ENCODE peak calls at places on chromosomes 3 and 15, in four cellular contexts. T is sigmoid colon, A is PC-3, I is GM20000. V is an unnamed sample.
A peak's percentile ranks its signal among the peaks of the same experiment; 100 is the strongest.

GRCh38 chr3:128504533-128504915 is 11.5 kb upstream of the GATA2 start:
- DNase-seq in A (no peak), I (no peak), T (peak; percentile 42), V (no peak)

GRCh38 chr3:101588626-101589025 is 14.6 kb downstream of the PCNP start:
- DNase-seq in T (no peak), I (no peak), A (no peak), V (no peak)

GRCh38 chr3:27632431-27633223 is 89.5 kb downstream of the EOMES start:
- DNase-seq in A (peak; percentile 32), T (peak; percentile 79), I (peak; percentile 68), V (peak; percentile 1)

GRCh38 chr3:69925506-69925905 is 74.0 kb upstream of the SAMMSON start:
- DNase-seq in A (no peak), I (no peak), T (no peak), V (no peak)

GRCh38 chr3:38151667-38152265 is 13.3 kb downstream of the MYD88 start:
- DNase-seq in A (peak; percentile 87), T (no peak), I (no peak), V (no peak)

GRCh38 chr3:186432189-186432588 is 70.2 kb upstream of the DGKG start:
- DNase-seq in T (no peak), I (peak; percentile 38), A (peak; percentile 61), V (no peak)

GRCh38 chr3:183227586-183227985 is 25.5 kb upstream of the B3GNT5 start:
- DNase-seq in I (no peak), A (no peak), T (no peak), V (no peak)

GRCh38 chr15:85598203-85598602 is 196.5 kb downstream of the KLHL25 start:
- DNase-seq in T (no peak), I (no peak), A (no peak), V (no peak)

GRCh38 chr3:118117061-118117460 is 917.6 kb downstream of the IGSF11 start:
- DNase-seq in I (no peak), T (no peak), A (no peak), V (no peak)

GRCh38 chr15:66854012-66854965 is 152.3 kb downstream of the SMAD6 start:
- DNase-seq in A (no peak), T (peak; percentile 27), I (no peak), V (no peak)

GRCh38 chr3:185290266-185290665 is 36.4 kb upstream of the EHHADH start:
- DNase-seq in A (no peak), I (peak; percentile 36), T (no peak), V (no peak)

GRCh38 chr3:182482692-182483091 is 310.6 kb upstream of the ATP11B start:
- DNase-seq in I (no peak), T (no peak), A (no peak), V (no peak)

GRCh38 chr3:108296239-108296638 is at the start of gene HHLA2:
- DNase-seq in I (no peak), A (peak; percentile 54), T (no peak), V (no peak)

GRCh38 chr3:64546856-64547255 is 140.9 kb downstream of the ADAMTS9 start:
- DNase-seq in T (no peak), A (no peak), I (no peak), V (no peak)

GRCh38 chr3:131223373-131224289 is 157.9 kb upstream of the NUDT16 start:
- DNase-seq in T (no peak), A (peak; percentile 31), I (no peak), V (no peak)

GRCh38 chr15:90883971-90884718 is at the start of gene FES:
- DNase-seq in I (peak; percentile 69), A (no peak), T (peak; percentile 86), V (peak; percentile 18)

GRCh38 chr3:116916836-116917235 is 207.3 kb downstream of the TUSC7 start:
- DNase-seq in I (no peak), T (no peak), A (no peak), V (no peak)

GRCh38 chr15:70447927-70448698 is 315.2 kb downstream of the UACA start:
- DNase-seq in A (no peak), T (no peak), I (no peak), V (no peak)

GRCh38 chr3:31903686-31904431 is 77.2 kb downstream of the OSBPL10 start:
- DNase-seq in A (no peak), I (no peak), T (no peak), V (no peak)

GRCh38 chr3:45497963-45498362 is 96.6 kb upstream of the LIMD1 start:
- DNase-seq in A (no peak), T (no peak), I (no peak), V (no peak)

GRCh38 chr3:133038089-133038730 is at the start of gene TMEM108:
- DNase-seq in A (no peak), T (peak; percentile 88), I (peak; percentile 41), V (peak; percentile 82)

GRCh38 chr15:78038585-78039247 is 38.8 kb downstream of the TBC1D2B start:
- DNase-seq in T (no peak), A (no peak), I (no peak), V (no peak)

GRCh38 chr15:68431792-68432401 is at the start of gene ITGA11:
- DNase-seq in I (peak; percentile 70), A (peak; percentile 16), T (peak; percentile 74), V (peak; percentile 57)

GRCh38 chr3:110680365-110680909 is 391.2 kb upstream of the NECTIN3 start:
- DNase-seq in I (no peak), T (no peak), A (peak; percentile 24), V (no peak)

GRCh38 chr3:111850481-111850880 is 8.6 kb upstream of the PHLDB2 start:
- DNase-seq in T (no peak), I (no peak), A (peak; percentile 94), V (no peak)

GRCh38 chr3:50840983-50841489 is 166.3 kb downstream of the DOCK3 start:
- DNase-seq in T (no peak), I (no peak), A (no peak), V (no peak)

GRCh38 chr15:31272558-31273257 is 53.9 kb upstream of the KLF13 start:
- DNase-seq in A (no peak), T (peak; percentile 44), I (no peak), V (no peak)

GRCh38 chr15:62740141-62741004 is 302.2 kb upstream of the TPM1 start:
- DNase-seq in A (no peak), T (no peak), I (no peak), V (no peak)

GRCh38 chr3:98746122-98746521 is 17.0 kb upstream of the ST3GAL6 start:
- DNase-seq in A (no peak), I (no peak), T (no peak), V (no peak)

GRCh38 chr3:33491697-33492096 is 51.5 kb upstream of the UBP1 start:
- DNase-seq in A (no peak), T (no peak), I (no peak), V (no peak)

GRCh38 chr3:71532639-71533395 is 50.7 kb downstream of the FOXP1 start:
- DNase-seq in I (no peak), A (peak; percentile 89), T (no peak), V (no peak)

GRCh38 chr3:134366221-134366927 is 7.9 kb downstream of the AMOTL2 start:
- DNase-seq in I (no peak), T (no peak), A (no peak), V (no peak)

GRCh38 chr15:71747128-71748083 is 62.9 kb upstream of the NR2E3 start:
- DNase-seq in I (no peak), A (peak; percentile 97), T (no peak), V (no peak)

GRCh38 chr15:34116620-34117019 is 14.7 kb downstream of the PGBD4 start:
- DNase-seq in I (no peak), A (no peak), T (no peak), V (no peak)

DNA sequence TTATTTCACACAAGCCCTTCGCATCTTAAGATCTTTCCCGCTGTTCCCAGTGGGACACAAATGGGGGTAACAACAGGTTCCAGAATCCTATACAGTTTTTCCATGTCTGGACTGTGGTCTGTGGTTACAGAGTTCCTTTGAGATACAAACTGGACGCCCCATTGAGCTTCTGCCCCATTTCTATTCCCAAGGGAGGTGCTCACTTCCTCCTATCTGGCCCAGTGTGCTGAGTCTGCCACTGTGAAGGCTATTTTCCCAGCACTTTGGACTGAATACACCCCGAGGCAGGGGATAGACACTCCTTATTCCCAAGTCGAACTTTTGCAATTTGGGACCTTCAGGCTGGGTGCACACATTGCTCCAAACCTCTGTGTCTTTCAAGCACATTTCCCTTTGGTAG is 44.0 kb downstream of the MESD start:
- DNase-seq in I (no peak), T (no peak), A (no peak), V (no peak)
- TF ChIP-seq CTCF in I (no peak), T (no peak), A (no peak), V (no peak)

GRCh38 chr3:10417849-10418248 is 87.5 kb downstream of the ATP2B2 start:
- DNase-seq in A (peak; percentile 11), I (peak; percentile 27), T (no peak), V (no peak)
- TF ChIP-seq CTCF in A (peak; percentile 42), I (no peak), T (no peak), V (peak; percentile 27)

GRCh38 chr3:4461459-4462090 is 5.5 kb downstream of the SUMF1 start:
- DNase-seq in I (no peak), A (no peak), T (no peak), V (no peak)
- TF ChIP-seq CTCF in I (no peak), A (no peak), T (no peak), V (no peak)

GRCh38 chr15:57213783-57214366 is 162.4 kb upstream of the CGNL1 start:
- DNase-seq in I (peak; percentile 4), T (no peak), A (peak; percentile 55), V (no peak)
- TF ChIP-seq CTCF in I (peak; percentile 18), T (peak; percentile 46), A (peak; percentile 66), V (no peak)

DNA sequence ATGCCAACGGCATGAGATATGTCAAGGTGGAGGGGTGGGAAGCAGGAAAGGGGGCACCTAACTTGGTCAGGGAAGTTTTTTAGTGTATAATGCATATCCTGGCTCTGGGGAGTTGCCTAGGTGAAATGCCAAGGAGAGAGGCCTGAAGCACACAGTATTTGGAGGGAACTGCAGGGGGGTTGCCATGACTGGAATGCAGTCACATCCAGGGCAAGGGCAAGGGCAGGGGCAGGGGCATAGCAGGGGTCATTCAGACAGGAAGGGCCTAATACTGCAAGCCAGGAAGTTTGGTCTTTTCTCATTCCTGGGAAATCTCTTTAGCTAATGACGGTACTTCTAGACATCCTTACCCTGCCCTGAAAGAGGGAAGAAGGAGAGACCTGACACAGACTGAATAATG is 60.5 kb downstream of the MYRIP start:
- DNase-seq in I (no peak), T (no peak), A (no peak), V (no peak)
- TF ChIP-seq CTCF in I (no peak), T (no peak), A (no peak), V (no peak)